ENCODE peak calls at places on chromosomes 6 and 20, in six cellular contexts. V is IMR-90, Z is neuronal stem cell, K is mesenchymal stem cell, A is H1, H is trophoblast cell. W is an unnamed sample.

GRCh38 chr20:64069614-64070243 is 6.7 kb downstream of the TCEA2 start:
- DNase-seq in V (no peak), Z (peak), K (no peak), A (no peak), H (peak), W (peak)

GRCh38 chr6:85576479-85576878 is 17.2 kb downstream of the SNX14 start:
- DNase-seq in V (no peak), Z (no peak), K (peak), A (no peak), H (no peak), W (no peak)

GRCh38 chr6:44367686-44368085 is 19.8 kb upstream of the CDC5L start:
- DNase-seq in V (no peak), Z (no peak), K (no peak), A (no peak), H (no peak), W (no peak)

GRCh38 chr20:4217349-4217761 is 202.0 kb upstream of the RNF24 start:
- DNase-seq in V (no peak), Z (no peak), K (no peak), A (no peak), H (peak), W (peak)

GRCh38 chr6:33570806-33571636 is 9.1 kb downstream of the BAK1 start:
- DNase-seq in V (peak), Z (peak), K (peak), A (no peak), H (peak), W (peak)

GRCh38 chr20:62740286-62741141 is 31.9 kb downstream of the NTSR1 start:
- DNase-seq in V (peak), Z (no peak), K (peak), A (no peak), H (peak), W (no peak)

GRCh38 chr6:40485300-40485699 is 101.9 kb downstream of the LRFN2 start:
- DNase-seq in V (no peak), Z (no peak), K (no peak), A (no peak), H (no peak), W (no peak)

GRCh38 chr20:10857362-10858070 is 183.7 kb upstream of the JAG1 start:
- DNase-seq in V (peak), Z (no peak), K (peak), A (no peak), H (peak), W (peak)

GRCh38 chr20:25020345-25020744 is 27.8 kb upstream of the APMAP start:
- DNase-seq in V (no peak), Z (no peak), K (no peak), A (no peak), H (no peak), W (no peak)

GRCh38 chr20:62938105-62938888 is at the start of gene GID8:
- DNase-seq in V (peak), Z (no peak), K (peak), A (no peak), H (peak), W (no peak)

GRCh38 chr6:53112871-53113270 is 35.8 kb downstream of the GCM1 start:
- DNase-seq in V (no peak), Z (no peak), K (no peak), A (no peak), H (peak), W (no peak)

GRCh38 chr20:1001981-1002681 is at the start of gene RSPO4:
- DNase-seq in V (no peak), Z (no peak), K (no peak), A (no peak), H (peak), W (peak)

GRCh38 chr20:1005452-1006027 is 3.4 kb upstream of the RSPO4 start:
- DNase-seq in V (peak), Z (peak), K (no peak), A (peak), H (peak), W (peak)

GRCh38 chr20:1003920-1004697 is 2.0 kb upstream of the RSPO4 start:
- DNase-seq in V (no peak), Z (no peak), K (no peak), A (no peak), H (no peak), W (peak)

GRCh38 chr20:1001116-1001515 is 995 bp downstream of the RSPO4 start:
- DNase-seq in V (no peak), Z (no peak), K (no peak), A (no peak), H (no peak), W (no peak)

GRCh38 chr20:1002682-1003561 is 811 bp upstream of the RSPO4 start:
- DNase-seq in V (no peak), Z (no peak), K (no peak), A (no peak), H (no peak), W (no peak)
- H3K4me3 ChIP-seq in V (no peak), Z (peak), K (no peak), A (peak), H (peak), W (peak)

GRCh38 chr20:38829296-38829875 is 23.9 kb downstream of the PPP1R16B start:
- DNase-seq in V (no peak), Z (no peak), K (no peak), A (no peak), H (no peak), W (no peak)
- H3K18ac ChIP-seq in V (no peak), Z (no peak), K (no peak), A (no peak), H (no peak), W (no peak)

DNA sequence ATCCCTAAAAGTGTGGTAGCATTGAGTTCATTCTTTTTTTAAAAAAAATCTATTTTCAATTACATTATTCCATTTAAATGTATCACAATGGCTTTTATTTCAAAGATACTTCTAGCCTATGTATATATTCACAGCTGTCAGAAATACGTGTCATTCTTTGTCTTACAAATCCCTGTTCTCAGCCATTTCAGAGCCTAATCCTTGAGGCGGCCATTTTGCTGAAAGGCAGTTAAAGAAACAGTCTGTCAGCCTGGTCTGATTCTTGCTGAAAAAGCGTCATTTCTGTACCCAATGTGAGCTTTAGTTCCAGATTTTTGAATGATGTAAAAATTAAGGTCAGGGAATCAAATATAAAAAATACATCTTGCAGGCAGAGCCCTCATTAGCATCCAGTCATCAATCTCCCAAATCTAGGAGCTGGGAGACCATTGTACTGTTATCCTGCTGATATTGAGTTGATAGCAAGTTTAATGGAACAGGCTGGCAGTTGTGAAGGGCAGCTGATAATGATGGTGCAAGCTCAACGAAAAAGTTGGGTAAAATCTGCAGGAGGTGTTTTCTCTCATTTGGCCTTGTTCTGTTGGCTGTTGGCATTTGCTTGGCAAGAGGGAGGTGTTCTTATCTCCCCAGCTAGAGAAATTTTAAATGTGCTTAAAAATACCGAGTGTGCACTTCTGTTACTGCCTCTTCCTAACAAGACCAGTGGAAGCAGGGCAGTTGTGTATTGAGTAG is 314.7 kb downstream of the SOX4 start:
- DNase-seq in V (no peak), Z (no peak), K (no peak), A (no peak), H (no peak), W (peak)
- H4K8ac ChIP-seq in V (no peak), Z (no peak), K (no peak), A (no peak), H (no peak), W (no peak)

GRCh38 chr6:90127589-90127988 is 169.1 kb downstream of the BACH2 start:
- DNase-seq in V (no peak), Z (no peak), K (no peak), A (no peak), H (peak), W (no peak)
- H3K4me3 ChIP-seq in V (no peak), Z (no peak), K (no peak), A (no peak), H (no peak), W (no peak)

GRCh38 chr6:42782689-42783176 is 881 bp downstream of the BICRAL start:
- DNase-seq in V (peak), Z (peak), K (peak), A (no peak), H (peak), W (peak)
- H3K18ac ChIP-seq in V (peak), Z (peak), K (peak), A (peak), H (peak), W (peak)

DNA sequence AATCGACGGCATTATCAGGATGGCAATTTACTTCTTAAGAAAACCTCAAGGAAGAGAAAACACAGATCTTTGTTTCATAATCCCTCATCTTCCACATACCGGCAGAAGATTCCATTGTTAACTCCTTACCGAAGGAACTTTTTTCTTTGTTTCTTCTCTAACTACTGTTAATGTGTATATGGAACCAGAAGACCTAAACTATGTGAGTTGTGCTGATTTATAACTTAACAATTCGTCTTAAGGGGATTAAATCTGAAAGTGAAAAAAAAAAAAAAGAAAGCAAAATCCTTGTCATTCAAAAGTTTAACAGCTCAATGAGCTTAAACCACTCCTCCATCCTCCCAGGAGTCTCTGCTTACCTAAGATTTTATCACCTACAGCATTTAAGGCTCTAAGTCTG is 629 bp downstream of the TAAR2 start:
- DNase-seq in V (no peak), Z (no peak), K (no peak), A (no peak), H (no peak), W (no peak)
- H4K8ac ChIP-seq in V (no peak), Z (no peak), K (no peak), A (no peak), H (no peak), W (no peak)

GRCh38 chr20:35610833-35611427 is 4.7 kb upstream of the SPAG4 start:
- DNase-seq in V (no peak), Z (no peak), K (no peak), A (no peak), H (peak), W (no peak)
- H3K4me3 ChIP-seq in V (no peak), Z (no peak), K (no peak), A (no peak), H (no peak), W (no peak)

DNA sequence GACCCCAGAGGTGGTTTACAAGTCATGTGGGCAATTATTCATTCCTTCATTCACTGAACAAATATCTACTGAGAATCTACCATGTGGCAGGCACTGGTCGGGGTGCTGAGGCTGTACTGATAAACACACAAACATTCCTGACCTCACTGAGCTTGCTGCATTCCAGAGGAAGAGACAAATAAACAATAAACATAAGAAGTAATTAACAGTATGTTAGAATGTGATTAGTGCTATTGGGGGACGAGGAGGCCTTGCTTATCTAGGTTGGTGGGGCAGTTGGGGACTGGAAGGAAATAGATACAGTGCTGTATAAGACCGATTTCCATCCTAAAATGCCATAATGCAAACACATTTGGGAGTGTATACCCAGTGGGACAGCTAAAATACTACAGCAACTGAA is 44.1 kb downstream of the MAK start:
- DNase-seq in V (no peak), Z (no peak), K (no peak), A (no peak), H (no peak), W (peak)
- H3K18ac ChIP-seq in V (no peak), Z (no peak), K (no peak), A (no peak), H (no peak), W (no peak)

GRCh38 chr20:49278817-49279676 is 1.2 kb upstream of the ZNFX1 start:
- DNase-seq in V (no peak), Z (no peak), K (peak), A (no peak), H (peak), W (peak)

GRCh38 chr20:49276895-49277785 is 717 bp downstream of the ZNFX1 start:
- DNase-seq in V (no peak), Z (no peak), K (peak), A (no peak), H (peak), W (peak)

GRCh38 chr20:49277786-49278035 is 146 bp downstream of the ZNFX1 start:
- DNase-seq in V (no peak), Z (no peak), K (no peak), A (no peak), H (no peak), W (no peak)

GRCh38 chr20:49279677-49280462 is 2.0 kb upstream of the ZNFX1 start:
- DNase-seq in V (no peak), Z (no peak), K (peak), A (no peak), H (peak), W (peak)

GRCh38 chr20:49278036-49278816 is at the start of gene ZNFX1:
- DNase-seq in V (peak), Z (peak), K (peak), A (peak), H (peak), W (peak)
- H4K8ac ChIP-seq in V (peak), Z (no peak), K (peak), A (peak), H (peak), W (no peak)

GRCh38 chr6:87701676-87702588 is at the start of gene AKIRIN2:
- DNase-seq in V (peak), Z (peak), K (peak), A (peak), H (peak), W (peak)
- H3K4me3 ChIP-seq in V (peak), Z (peak), K (peak), A (peak), H (peak), W (peak)

W was measured in mesendoderm.